ENCODE peak calls at places on chromosome 10, in four cellular contexts. Y is GM06990, A is cardiac muscle cell, D is PC-3. W is an unnamed sample.
A peak's percentile ranks its signal among the peaks of the same experiment; 100 is the strongest.

GRCh38 chr10:9510626-9511025 is 1456.1 kb downstream of the GATA3 start:
- DNase-seq in Y (no peak), A (no peak), D (no peak), W (no peak)

GRCh38 chr10:1462032-1462431 is 275.3 kb downstream of the ADARB2 start:
- DNase-seq in A (no peak), D (no peak), Y (no peak), W (no peak)

GRCh38 chr10:33093362-33093761 is 135.3 kb upstream of the ITGB1 start:
- DNase-seq in A (no peak), D (no peak), Y (no peak), W (no peak)

GRCh38 chr10:11331178-11331577 is 280.3 kb downstream of the USP6NL start:
- DNase-seq in A (no peak), Y (no peak), D (no peak), W (no peak)

GRCh38 chr10:131180941-131181855 is 130.3 kb downstream of the TCERG1L start:
- DNase-seq in A (no peak), D (no peak), Y (no peak), W (no peak)

GRCh38 chr10:43233601-43234430 is 33.0 kb downstream of the RASGEF1A start:
- DNase-seq in D (no peak), A (no peak), Y (no peak), W (no peak)

GRCh38 chr10:97676770-97677581 is 10.1 kb downstream of the AVPI1 start:
- DNase-seq in Y (peak; percentile 28), D (peak; percentile 51), A (peak; percentile 70), W (no peak)

GRCh38 chr10:78374331-78375028 is 340.8 kb downstream of the RPS24 start:
- DNase-seq in D (no peak), A (no peak), Y (no peak), W (no peak)

GRCh38 chr10:126122856-126123255 is 226.5 kb downstream of the FANK1 start:
- DNase-seq in D (no peak), A (no peak), Y (no peak), W (no peak)

GRCh38 chr10:58026036-58026435 is 241.7 kb downstream of the IPMK start:
- DNase-seq in A (no peak), D (no peak), Y (no peak), W (no peak)

GRCh38 chr10:58028597-58029366 is 238.9 kb downstream of the IPMK start:
- DNase-seq in Y (no peak), D (peak; percentile 81), A (peak; percentile 75), W (no peak)

GRCh38 chr10:58019863-58020537 is 247.7 kb downstream of the IPMK start:
- DNase-seq in A (no peak), Y (no peak), D (no peak), W (no peak)

GRCh38 chr10:58027431-58027830 is 240.3 kb downstream of the IPMK start:
- DNase-seq in Y (no peak), A (no peak), D (no peak), W (no peak)

DNA sequence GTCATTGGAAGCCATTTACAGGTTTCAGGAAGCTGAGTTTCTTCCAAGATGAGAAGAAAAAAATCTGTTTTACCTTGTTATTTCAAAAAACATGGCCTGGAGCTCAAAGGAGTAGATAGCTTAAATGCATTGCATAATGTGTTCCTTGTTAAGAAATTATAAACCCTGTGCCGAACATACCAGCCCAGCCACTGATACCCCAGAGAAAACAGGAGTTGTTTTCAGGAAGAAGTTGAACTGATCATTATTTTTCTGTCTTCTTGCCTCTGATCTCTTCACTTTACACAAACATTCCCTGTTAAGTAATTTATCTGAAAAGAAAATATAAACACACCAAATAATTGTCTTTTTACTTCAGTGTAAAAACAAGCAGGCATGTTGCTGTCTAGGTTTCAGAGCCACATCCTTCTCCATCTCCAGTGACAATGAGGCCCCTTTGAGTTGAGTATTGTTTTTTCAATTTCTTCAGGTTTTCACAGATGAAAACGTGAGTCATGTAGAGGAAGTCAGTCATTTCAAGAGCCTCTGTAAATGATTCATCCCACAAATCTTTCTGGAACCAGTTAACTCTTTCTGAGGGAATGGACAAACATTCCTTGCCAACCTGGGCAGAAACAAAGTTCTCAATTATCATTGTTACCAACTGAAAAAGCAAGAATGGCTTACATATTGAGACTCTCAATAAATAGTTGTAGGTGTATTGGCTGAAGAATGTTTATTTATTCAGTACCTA is 244.2 kb downstream of the IPMK start:
- DNase-seq in Y (no peak), A (peak; percentile 72), D (peak; percentile 97), W (peak; percentile 55)
- H3K4me3 ChIP-seq in Y (no peak overlapping the region), A (no peak overlapping the region), D (no peak overlapping the region), W (no peak overlapping the region)

DNA sequence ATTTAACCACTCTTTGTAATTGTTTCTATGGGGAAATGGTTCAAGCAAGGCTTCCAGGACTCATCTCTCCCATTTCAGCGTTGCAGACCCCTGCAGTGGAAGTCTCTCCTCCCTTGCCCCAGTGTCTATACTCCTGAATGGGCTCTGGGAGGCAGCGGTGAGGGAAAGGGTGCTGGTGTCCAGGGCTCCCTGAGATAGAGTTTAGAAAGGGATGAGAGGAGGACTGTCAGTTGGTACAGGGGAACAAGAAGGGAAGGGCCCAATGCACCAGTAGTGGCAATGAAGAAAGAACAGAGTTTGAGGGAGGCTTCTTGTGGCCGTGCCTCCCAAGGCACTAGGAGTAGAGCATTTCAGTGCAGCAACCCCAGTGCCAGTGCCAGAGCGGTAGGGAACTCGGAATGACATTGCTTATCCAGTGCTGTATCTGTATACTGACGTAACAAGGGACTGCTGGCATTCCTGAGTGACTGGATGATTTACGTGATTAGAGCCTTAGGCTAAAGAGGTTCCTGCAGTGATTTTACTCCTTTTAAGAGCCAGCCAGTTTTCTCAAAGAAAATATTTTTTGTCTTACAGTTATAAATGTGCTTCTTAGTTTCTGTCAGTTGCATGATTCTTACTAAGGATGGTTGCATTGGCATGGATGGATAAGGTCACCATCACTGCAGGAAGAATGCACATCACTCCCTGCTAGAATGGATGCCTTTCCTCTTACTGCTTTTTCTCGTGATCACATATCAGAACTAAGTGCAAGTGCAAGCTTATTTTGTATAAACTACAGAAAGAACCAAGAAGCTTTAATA is 28.0 kb downstream of the PRPF18 start:
- DNase-seq in A (no peak), Y (no peak), D (peak; percentile 39), W (peak; percentile 51)
- TF ChIP-seq CTCF in A (no peak), Y (no peak), D (no peak), W (peak; percentile 36)

DNA sequence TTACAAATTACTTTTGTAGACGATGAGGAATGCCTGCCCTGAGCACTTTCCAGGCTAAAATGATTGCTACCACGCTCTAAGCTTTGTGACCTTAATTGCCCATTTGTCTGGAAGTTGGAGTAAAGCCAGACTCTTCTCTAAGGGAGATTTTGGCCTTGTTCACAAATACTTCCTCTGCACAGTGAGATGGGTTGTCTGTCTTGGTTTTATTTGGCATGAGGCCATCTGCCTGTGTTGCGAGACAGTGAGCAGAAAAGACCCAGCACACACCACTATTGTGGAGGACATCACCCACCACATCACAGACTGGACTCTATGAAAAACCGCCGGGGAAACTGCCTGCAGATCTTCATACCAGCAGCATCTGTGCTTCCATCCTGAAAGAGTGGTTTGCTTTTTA is 138.4 kb downstream of the BICC1 start:
- DNase-seq in A (peak; percentile 91), D (no peak), Y (no peak), W (no peak)
- H3K4me3 ChIP-seq in A (no peak overlapping the region), D (no peak overlapping the region), Y (no peak overlapping the region), W (no peak overlapping the region)

GRCh38 chr10:100286051-100287033 is at the start of gene BLOC1S2:
- DNase-seq in Y (peak; percentile 93), A (peak; percentile 90), D (peak; percentile 83), W (peak; percentile 58)
- TF ChIP-seq CTCF in Y (no peak), A (no peak), D (no peak), W (no peak)

GRCh38 chr10:102154466-102155116 is 2.4 kb downstream of the NOLC1 start:
- DNase-seq in Y (no peak), A (no peak), D (no peak), W (no peak)
- H3K4me3 ChIP-seq in Y (no peak overlapping the region), A (no peak overlapping the region), D (peak overlapping the region; percentile 99), W (no peak overlapping the region)

GRCh38 chr10:99612167-99612831 is 7.9 kb downstream of the SLC25A28 start:
- DNase-seq in D (peak; percentile 78), Y (no peak), A (peak; percentile 74), W (peak; percentile 10)
- TF ChIP-seq CTCF in D (peak; percentile 78), Y (peak; percentile 73), A (peak; percentile 76), W (peak; percentile 78)

DNA sequence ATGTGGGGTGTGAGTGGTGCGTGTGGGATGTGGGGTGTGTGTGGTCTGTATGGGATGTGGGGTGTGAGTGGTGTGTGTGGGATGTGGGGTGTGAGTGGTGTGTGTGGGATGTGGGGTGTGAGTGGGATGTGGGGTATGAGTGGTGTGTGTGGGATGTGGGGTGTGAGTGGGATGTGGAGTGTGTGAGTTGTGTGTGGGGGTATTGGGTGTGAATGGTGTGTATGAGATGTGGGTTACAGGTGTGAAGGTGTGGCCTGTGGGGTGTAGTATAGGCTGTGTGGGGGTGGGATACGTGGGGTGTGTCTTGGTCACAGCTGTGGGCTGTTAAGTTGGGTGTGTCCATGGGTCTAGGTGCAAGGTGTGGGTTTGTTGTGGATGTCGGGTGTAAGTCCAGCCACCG is 60.3 kb downstream of the CFAP46 start:
- DNase-seq in A (no peak), D (no peak), Y (no peak), W (no peak)
- H3K4me3 ChIP-seq in A (no peak overlapping the region), D (no peak overlapping the region), Y (no peak overlapping the region), W (no peak overlapping the region)